ENCODE peak calls at places on chromosomes 5 and 9, in nine cellular contexts. O is tibial nerve, L is NCI-H1436, S is NCI-H524, H is head of caudate nucleus, K is GOT3, Y is mammary epithelial cell, G is iris pigment epithelial cell, J is D341Med. A is an unnamed sample.

GRCh38 chr5:66738136-66738535 is 141.9 kb downstream of the MAST4 start:
- DNase-seq in J (no peak), K (no peak), O (no peak), H (no peak), S (no peak), L (no peak), G (no peak), Y (no peak), A (no peak)

GRCh38 chr5:157571357-157571827 is 4.2 kb downstream of the ADAM19 start:
- DNase-seq in H (no peak), J (no peak), O (no peak), G (peak), Y (no peak), L (no peak), S (no peak), K (no peak), A (no peak)

GRCh38 chr5:85268194-85268593 is 883.5 kb upstream of the EDIL3 start:
- DNase-seq in K (no peak), H (no peak), S (no peak), J (no peak), L (no peak), O (no peak), Y (no peak), G (no peak), A (no peak)

GRCh38 chr5:105146867-105147266 is 1584.3 kb upstream of the NUDT12 start:
- DNase-seq in G (no peak), O (no peak), Y (no peak), L (no peak), K (no peak), S (no peak), H (no peak), J (no peak), A (no peak)

GRCh38 chr5:17343675-17344074 is 126.2 kb downstream of the BASP1 start:
- DNase-seq in S (no peak), H (no peak), L (no peak), Y (peak), O (no peak), G (peak), K (no peak), J (no peak), A (no peak)

GRCh38 chr9:87497604-87498045 is at the start of gene DAPK1:
- DNase-seq in L (no peak), S (peak), H (peak), J (peak), O (peak), G (peak), K (no peak), Y (peak), A (no peak)

GRCh38 chr9:79390077-79390673 is 181.6 kb upstream of the TLE4 start:
- DNase-seq in K (no peak), H (no peak), L (no peak), Y (no peak), O (no peak), G (peak), J (no peak), S (no peak), A (no peak)

GRCh38 chr5:6703791-6704190 is 9.4 kb upstream of the TENT4A start:
- DNase-seq in L (no peak), Y (peak), O (no peak), H (no peak), J (no peak), S (no peak), K (no peak), G (peak), A (no peak)

GRCh38 chr9:24090566-24090965 is 264.5 kb upstream of the ELAVL2 start:
- DNase-seq in H (no peak), L (no peak), Y (no peak), K (no peak), G (no peak), J (no peak), S (peak), O (no peak), A (no peak)

GRCh38 chr9:108885643-108886348 is 23.7 kb downstream of the ACTL7A start:
- DNase-seq in K (no peak), G (peak), H (no peak), S (peak), Y (peak), L (peak), O (no peak), J (no peak), A (no peak)

GRCh38 chr9:80605129-80605528 is 1033.4 kb downstream of the TLE4 start:
- DNase-seq in O (no peak), G (peak), J (peak), L (no peak), K (no peak), H (no peak), S (peak), Y (peak), A (no peak)

GRCh38 chr5:2874099-2874498 is 122.6 kb upstream of the IRX2 start:
- DNase-seq in K (no peak), S (no peak), L (no peak), G (no peak), H (no peak), Y (no peak), O (no peak), J (no peak), A (no peak)

GRCh38 chr9:113516840-113517577 is 53.5 kb downstream of the RGS3 start:
- DNase-seq in G (peak), J (no peak), S (no peak), L (no peak), O (no peak), Y (no peak), H (no peak), K (no peak), A (no peak)

GRCh38 chr5:40437452-40437861 is 242.3 kb upstream of the PTGER4 start:
- DNase-seq in K (no peak), H (no peak), J (no peak), G (peak), Y (peak), L (no peak), S (no peak), O (no peak), A (no peak)

GRCh38 chr5:82794876-82795275 is 282.3 kb downstream of the TMEM167A start:
- DNase-seq in O (no peak), H (no peak), L (no peak), S (no peak), Y (peak), J (no peak), G (no peak), K (no peak), A (no peak)

GRCh38 chr9:91246842-91247241 is 114.9 kb downstream of the AUH start:
- DNase-seq in H (peak), O (no peak), G (peak), S (no peak), L (no peak), J (no peak), K (no peak), Y (no peak), A (no peak)

GRCh38 chr5:141382469-141383294 is at the start of gene PCDHGA7:
- DNase-seq in H (no peak), J (no peak), G (peak), Y (no peak), O (no peak), K (no peak), L (no peak), S (no peak), A (no peak)

GRCh38 chr5:132677191-132677590 is 3.4 kb downstream of the IL4 start:
- DNase-seq in K (peak), J (no peak), G (peak), Y (peak), H (no peak), O (no peak), L (no peak), S (peak), A (no peak)

GRCh38 chr5:150296496-150296895 is 6.2 kb downstream of the ARSI start:
- DNase-seq in Y (no peak), K (no peak), J (no peak), H (no peak), G (no peak), L (no peak), S (no peak), O (no peak), A (no peak)

GRCh38 chr5:170025853-170026252 is 45.6 kb upstream of the INSYN2B start:
- DNase-seq in G (no peak), O (no peak), H (no peak), Y (no peak), K (no peak), J (no peak), L (no peak), S (no peak), A (no peak)

GRCh38 chr9:96061293-96061987 is 185.9 kb downstream of the ERCC6L2 start:
- DNase-seq in H (peak), L (peak), G (peak), K (no peak), O (no peak), S (peak), J (peak), Y (peak), A (no peak)

GRCh38 chr5:95669540-95669939 is 13.3 kb downstream of the SPATA9 start:
- DNase-seq in J (no peak), S (no peak), Y (no peak), O (peak), K (peak), G (peak), H (peak), L (no peak), A (peak)

GRCh38 chr9:35748239-35748857 is 680 bp downstream of the GBA2 start:
- DNase-seq in Y (peak), O (no peak), G (no peak), S (no peak), K (no peak), L (no peak), J (no peak), H (peak), A (no peak)

GRCh38 chr9:130732793-130733221 is 39.2 kb downstream of the EXOSC2 start:
- DNase-seq in J (no peak), H (no peak), L (no peak), O (no peak), Y (no peak), S (no peak), G (no peak), K (no peak), A (no peak)